ENCODE peak calls at places on chromosomes 16 and 17, in five cellular contexts. D, G, X, I and C are unnamed samples.
A peak's percentile ranks its signal among the peaks of the same experiment; 100 is the strongest.

GRCh38 chr16:85354623-85355514 is 242.6 kb upstream of the CIBAR2 start:
- DNase-seq in G (peak; percentile 26), I (peak; percentile 96), X (no peak), D (no peak), C (no peak)

GRCh38 chr16:84925092-84925772 is 86.1 kb downstream of the ZDHHC7 start:
- DNase-seq in X (peak; percentile 68), I (peak; percentile 15), D (peak; percentile 94), G (peak; percentile 39), C (peak; percentile 77)

GRCh38 chr16:74637742-74638453 is 28.8 kb downstream of the RFWD3 start:
- DNase-seq in G (no peak), D (no peak), I (no peak), X (no peak), C (no peak)

GRCh38 chr16:30534368-30535105 is at the start of gene ZNF747:
- DNase-seq in X (peak; percentile 97), D (peak; percentile 98), I (peak; percentile 77), G (peak; percentile 87), C (peak; percentile 93)

GRCh38 chr16:81273223-81273940 is 34.9 kb downstream of the BCO1 start:
- DNase-seq in X (peak; percentile 70), I (no peak), D (no peak), G (peak; percentile 11), C (no peak)

GRCh38 chr17:45384047-45384799 is 48.4 kb downstream of the ARHGAP27 start:
- DNase-seq in G (peak; percentile 44), X (no peak), I (peak; percentile 10), D (no peak), C (no peak)

GRCh38 chr17:71337903-71338302 is 782.9 kb upstream of the SOX9 start:
- DNase-seq in D (no peak), G (peak; percentile 33), X (no peak), I (no peak), C (no peak)

GRCh38 chr16:85398688-85399582 is 214.2 kb upstream of the GSE1 start:
- DNase-seq in I (no peak), X (peak; percentile 53), G (no peak), D (peak; percentile 53), C (no peak)

GRCh38 chr17:43905985-43906852 is 1.1 kb downstream of the MPP2 start:
- DNase-seq in I (peak; percentile 52), D (no peak), G (peak; percentile 61), X (peak; percentile 95), C (peak; percentile 69)

GRCh38 chr16:84647830-84648594 is at the start of gene KLHL36:
- DNase-seq in G (peak; percentile 45), X (peak; percentile 73), I (peak; percentile 25), D (peak; percentile 94), C (peak; percentile 89)

GRCh38 chr17:67244621-67245072 is 349 bp downstream of the HELZ start:
- DNase-seq in X (no peak), D (peak; percentile 86), G (no peak), I (no peak), C (peak; percentile 54)

GRCh38 chr17:4433515-4434031 is at the start of gene SPNS3:
- DNase-seq in D (no peak), X (no peak), G (no peak), I (no peak), C (no peak)

GRCh38 chr16:54072237-54072636 is 214.3 kb downstream of the IRX3 start:
- DNase-seq in X (no peak), I (no peak), D (no peak), G (no peak), C (no peak)

GRCh38 chr16:85425061-85425662 is 188.0 kb upstream of the GSE1 start:
- DNase-seq in D (peak; percentile 75), I (no peak), X (peak; percentile 51), G (no peak), C (no peak)

GRCh38 chr16:56115817-56116576 is 75.3 kb upstream of the GNAO1 start:
- DNase-seq in I (peak; percentile 6), X (no peak), G (no peak), D (no peak), C (no peak)

GRCh38 chr16:15946257-15947044 is 3.0 kb upstream of the ABCC1 start:
- DNase-seq in D (no peak), I (peak; percentile 85), X (peak; percentile 33), G (peak; percentile 73), C (no peak)

GRCh38 chr16:6125483-6126259 is 1028.1 kb upstream of the EEF2KMT start:
- DNase-seq in X (no peak), D (no peak), I (peak; percentile 28), G (no peak), C (no peak)

GRCh38 chr16:56748826-56749225 is 18.9 kb downstream of the NUP93 start:
- DNase-seq in I (no peak), D (no peak), G (no peak), X (no peak), C (no peak)

GRCh38 chr17:50638851-50639767 is 4.4 kb downstream of the ABCC3 start:
- DNase-seq in G (peak; percentile 99), I (peak; percentile 98), X (peak; percentile 94), D (peak; percentile 86), C (no peak)

GRCh38 chr17:44086364-44087311 is 16.1 kb downstream of the G6PC3 start:
- DNase-seq in X (peak; percentile 80), G (peak; percentile 81), D (no peak), I (peak; percentile 88), C (peak; percentile 37)

GRCh38 chr17:47257651-47258339 is 4.2 kb downstream of the ITGB3 start:
- DNase-seq in X (no peak), D (no peak), I (peak; percentile 89), G (peak; percentile 81), C (no peak)

GRCh38 chr17:72608436-72608835 is 484.1 kb downstream of the SLC39A11 start:
- DNase-seq in G (no peak), I (no peak), X (no peak), D (no peak), C (no peak)

GRCh38 chr17:16950488-16950887 is 21.4 kb downstream of the TNFRSF13B start:
- DNase-seq in I (no peak), D (no peak), X (peak; percentile 40), G (no peak), C (no peak)

GRCh38 chr17:27591986-27592385 is 39.0 kb upstream of the LGALS9 start:
- DNase-seq in G (no peak), D (no peak), I (no peak), X (no peak), C (no peak)

GRCh38 chr17:47305302-47305923 is 18.3 kb upstream of the EFCAB13 start:
- DNase-seq in I (peak; percentile 98), G (peak; percentile 95), D (no peak), X (no peak), C (no peak)

GRCh38 chr17:45241315-45242011 is 19.8 kb downstream of the FMNL1 start:
- DNase-seq in G (no peak), I (no peak), X (no peak), D (peak; percentile 84), C (no peak)

GRCh38 chr17:39738568-39738901 is 797 bp downstream of the GRB7 start:
- DNase-seq in I (no peak), D (no peak), X (no peak), G (no peak), C (no peak)

GRCh38 chr17:75048396-75048933 is 1.4 kb downstream of the KCTD2 start:
- DNase-seq in I (peak; percentile 72), X (no peak), G (peak; percentile 75), D (no peak), C (no peak)

GRCh38 chr16:12455287-12455798 is 348.3 kb downstream of the CPPED1 start:
- DNase-seq in I (peak; percentile 63), G (peak; percentile 67), X (no peak), D (peak; percentile 92), C (peak; percentile 66)

GRCh38 chr16:1308036-1308976 is 1.1 kb upstream of the UBE2I start:
- DNase-seq in D (no peak), G (no peak), X (no peak), I (peak; percentile 41), C (no peak)

GRCh38 chr17:61201211-61201610 is 198.4 kb upstream of the TBX2 start:
- DNase-seq in I (peak; percentile 95), G (peak; percentile 69), D (no peak), X (no peak), C (no peak)

GRCh38 chr17:38669520-38669919 is 5.2 kb downstream of the EPOP start:
- DNase-seq in G (no peak), D (no peak), I (no peak), X (no peak), C (no peak)

GRCh38 chr16:56849690-56850680 is 15.0 kb upstream of the SLC12A3 start:
- DNase-seq in G (peak; percentile 64), I (peak; percentile 40), D (peak; percentile 13), X (no peak), C (no peak)

GRCh38 chr16:48637039-48637438 is 27.1 kb upstream of the N4BP1 start:
- DNase-seq in I (no peak), X (no peak), D (no peak), G (no peak), C (no peak)

GRCh38 chr16:56774009-56774408 is 44.1 kb downstream of the NUP93 start:
- DNase-seq in I (no peak), G (no peak), D (no peak), X (no peak), C (no peak)

GRCh38 chr16:85153656-85154091 is 41.4 kb upstream of the CIBAR2 start:
- DNase-seq in X (no peak), G (no peak), I (no peak), D (peak; percentile 55), C (no peak)

GRCh38 chr17:78970834-78971763 is 8.6 kb downstream of the LGALS3BP start:
- DNase-seq in G (peak; percentile 81), I (peak; percentile 61), D (peak; percentile 87), X (peak; percentile 92), C (peak; percentile 82)

GRCh38 chr17:47285003-47285402 is 31.4 kb downstream of the ITGB3 start:
- DNase-seq in D (no peak), I (no peak), X (no peak), G (no peak), C (no peak)